ENCODE peak calls at places on chromosomes 16 and 17, in seven cellular contexts. N, W, X, J, O, C and A are unnamed samples. For H3K4me1, the result is how much of the 10 kb centered on the place peaks cover.

GRCh38 chr17:66841328-66841727 is 6.4 kb downstream of the CACNG5 start:
- DNase-seq in X (no peak), N (no peak), J (no peak), O (no peak), C (no peak), W (no peak), A (no peak)

GRCh38 chr16:77711775-77712174 is 10.5 kb upstream of the NUDT7 start:
- DNase-seq in N (no peak), C (no peak), J (peak), O (peak), X (peak), W (no peak), A (no peak)

GRCh38 chr17:80924111-80924806 is 67.4 kb upstream of the CHMP6 start:
- DNase-seq in W (no peak), N (no peak), C (no peak), J (no peak), X (no peak), O (no peak), A (no peak)

GRCh38 chr16:55501549-55502322 is 7.1 kb upstream of the LPCAT2 start:
- DNase-seq in O (peak), C (peak), W (no peak), N (no peak), J (no peak), X (peak), A (no peak)

GRCh38 chr16:48277158-48277557 is 29.8 kb upstream of the ABCC11 start:
- DNase-seq in W (no peak), O (no peak), X (peak), C (no peak), J (no peak), N (no peak), A (no peak)

GRCh38 chr17:82808921-82809905 is 30.6 kb downstream of the ZNF750 start:
- DNase-seq in X (no peak), C (no peak), J (peak), N (no peak), O (no peak), W (no peak), A (no peak)

GRCh38 chr17:79188048-79188447 is 113.4 kb downstream of the ENGASE start:
- DNase-seq in C (peak), X (no peak), N (no peak), O (peak), W (peak), J (no peak), A (no peak)

GRCh38 chr16:11016993-11017392 is 72.6 kb downstream of the CLEC16A start:
- DNase-seq in X (peak), N (no peak), W (no peak), O (peak), J (peak), C (peak), A (no peak)

GRCh38 chr16:77663711-77664110 is 58.6 kb upstream of the NUDT7 start:
- DNase-seq in O (no peak), J (no peak), N (no peak), W (no peak), C (no peak), X (no peak), A (no peak)

GRCh38 chr17:21357281-21357680 is 18.9 kb upstream of the KCNJ12 start:
- DNase-seq in J (no peak), O (no peak), N (no peak), W (no peak), X (no peak), C (no peak), A (no peak)
- H3K4me1 ChIP-seq in J (under half), O (under half), N (under half), W (under half), X (under half), C (under half), A (under half)

DNA sequence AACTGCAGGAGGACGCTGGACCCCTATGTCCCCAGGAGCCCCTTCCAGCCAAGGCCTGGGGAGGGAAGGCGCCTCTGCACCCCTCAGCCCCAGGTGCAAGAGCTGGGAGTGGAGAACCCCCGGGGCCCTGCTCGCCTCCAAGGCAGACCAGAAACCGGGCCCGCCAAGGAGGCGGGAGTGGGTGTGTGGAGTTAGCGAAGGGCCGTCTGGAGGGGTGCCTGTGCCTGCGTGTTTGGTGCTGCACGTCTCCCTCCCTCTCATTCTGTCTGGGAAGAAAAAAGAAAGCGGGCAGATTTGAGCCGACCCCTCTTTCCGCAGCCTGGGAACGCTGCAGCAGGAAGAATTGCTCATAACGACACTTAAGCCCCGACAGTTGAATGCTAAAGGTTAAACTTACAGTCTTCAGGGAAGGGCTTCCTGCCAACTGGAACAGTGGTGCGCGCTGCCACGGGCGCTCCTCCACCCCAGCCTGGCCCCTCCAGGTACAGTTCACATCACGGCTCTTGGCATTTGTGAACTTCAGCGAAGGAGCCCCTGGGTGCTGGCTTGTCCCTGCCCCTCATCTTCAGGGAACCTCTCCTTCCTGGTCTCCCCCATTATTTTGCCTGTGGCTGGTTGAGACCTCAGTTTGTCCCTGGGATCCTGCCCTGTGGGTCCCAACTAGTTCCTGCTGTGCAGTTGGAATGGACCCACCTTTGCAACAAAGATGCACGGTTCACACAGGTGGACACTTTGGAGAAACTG is 19.2 kb upstream of the ZFHX3 start:
- DNase-seq in X (no peak), N (no peak), O (peak), C (no peak), W (no peak), J (peak), A (no peak)
- H3K9ac ChIP-seq in X (peak), N (peak), O (peak), C (no peak), W (no peak), J (peak), A (no peak)

GRCh38 chr17:21194210-21194609 is 19.8 kb downstream of the TMEM11 start:
- DNase-seq in J (no peak), X (no peak), C (no peak), W (no peak), N (no peak), O (peak), A (no peak)
- H3K4me1 ChIP-seq in J (under half), X (under half), C (under half), W (under half), N (under half), O (under half), A (under half)

DNA sequence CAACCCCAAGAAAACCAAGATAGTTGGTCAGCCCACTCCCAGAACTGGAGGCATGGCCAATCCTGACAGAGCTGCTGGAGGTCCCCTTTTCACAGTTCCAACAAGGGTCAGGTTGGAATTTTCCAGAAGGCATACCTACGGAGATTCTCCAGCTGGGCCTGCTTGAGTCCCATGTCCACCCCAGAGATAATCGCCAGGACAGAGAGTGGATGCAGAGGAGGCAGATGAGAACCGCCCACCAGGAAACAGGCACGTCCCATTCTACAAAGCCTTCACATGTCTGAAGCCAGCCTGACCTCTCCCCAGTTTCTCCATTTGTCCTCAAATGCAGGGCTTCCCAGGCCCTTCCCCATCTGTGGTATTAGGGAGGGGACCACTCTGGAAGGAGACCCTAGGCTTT is 47.4 kb upstream of the SMURF2 start:
- DNase-seq in O (no peak), C (no peak), N (no peak), W (no peak), X (no peak), J (no peak), A (no peak)
- H3K9ac ChIP-seq in O (no peak), C (no peak), N (no peak), W (no peak), X (no peak), J (peak), A (peak)

GRCh38 chr16:82655720-82656500 is 29.1 kb downstream of the CDH13 start:
- DNase-seq in W (no peak), J (no peak), N (no peak), X (no peak), C (no peak), O (no peak), A (no peak)

GRCh38 chr16:82658796-82659195 is 32.0 kb downstream of the CDH13 start:
- DNase-seq in X (no peak), N (no peak), O (no peak), W (no peak), J (peak), C (peak), A (no peak)

GRCh38 chr16:82657786-82658185 is 31.0 kb downstream of the CDH13 start:
- DNase-seq in O (no peak), J (no peak), N (no peak), C (peak), W (no peak), X (no peak), A (no peak)

GRCh38 chr16:82655315-82655714 is 28.5 kb downstream of the CDH13 start:
- DNase-seq in X (peak), W (no peak), C (peak), N (no peak), J (peak), O (peak), A (no peak)

GRCh38 chr16:82657239-82657638 is 30.5 kb downstream of the CDH13 start:
- DNase-seq in W (no peak), J (peak), O (peak), X (no peak), N (no peak), C (peak), A (no peak)
- H3K4me1 ChIP-seq in W (under half), J (under half), O (half or more), X (under half), N (under half), C (under half), A (under half)

GRCh38 chr17:51352798-51353197 is 92.5 kb downstream of the UTP18 start:
- DNase-seq in N (no peak), W (no peak), C (no peak), J (no peak), O (no peak), X (no peak), A (no peak)
- H3K9ac ChIP-seq in N (no peak), W (no peak), C (no peak), J (no peak), O (no peak), X (no peak), A (no peak)